ENCODE peak calls at places on chromosomes 16 and 17, in ten cellular contexts. E is A549, U is left ventricle myocardium inferior, Z is HCT116, Q is mucosa of descending colon, S is tibial nerve, M is heart right ventricle, P is heart left ventricle, T is body of pancreas, N is AG09309. J is an unnamed sample.

GRCh38 chr17:50634123-50634914 is at the start of gene ABCC3:
- DNase-seq in E (peak; percentile 87), U (peak; percentile 30), Z (no peak), Q (peak; percentile 84), S (no peak), M (no peak), P (no peak), T (peak; percentile 69), N (peak; percentile 13), J (no peak)

GRCh38 chr16:88854306-88855111 is 2.2 kb downstream of the GALNS start:
- DNase-seq in E (no peak), U (no peak), Z (no peak), Q (peak; percentile 34), S (no peak), M (no peak), P (no peak), T (no peak), N (no peak), J (no peak)

GRCh38 chr17:6455321-6455705 is 11.1 kb downstream of the PIMREG start:
- DNase-seq in E (no peak), U (no peak), Z (no peak), Q (peak; percentile 56), S (no peak), M (no peak), P (peak; percentile 43), T (no peak), N (no peak), J (no peak)

GRCh38 chr17:6413073-6413472 is 21.8 kb downstream of the AIPL1 start:
- DNase-seq in E (peak; percentile 84), U (no peak), Z (peak; percentile 36), Q (no peak), S (no peak), M (no peak), P (no peak), T (no peak), N (peak; percentile 10), J (peak; percentile 28)

GRCh38 chr16:4882633-4883285 is 35.5 kb downstream of the UBN1 start:
- DNase-seq in E (no peak), U (no peak), Z (peak; percentile 92), Q (no peak), S (no peak), M (peak; percentile 57), P (no peak), T (peak; percentile 37), N (no peak), J (peak; percentile 77)

GRCh38 chr16:48574148-48574547 is 35.8 kb downstream of the N4BP1 start:
- DNase-seq in E (no peak), U (no peak), Z (no peak), Q (no peak), S (no peak), M (no peak), P (no peak), T (no peak), N (no peak), J (no peak)

GRCh38 chr17:42760652-42761581 is at the start of gene RAMP2:
- DNase-seq in E (peak; percentile 41), U (peak; percentile 36), Z (no peak), Q (no peak), S (no peak), M (peak; percentile 42), P (no peak), T (no peak), N (no peak), J (no peak)

GRCh38 chr16:28258571-28258970 is 33.8 kb upstream of the SBK1 start:
- DNase-seq in E (no peak), U (peak; percentile 71), Z (no peak), Q (no peak), S (no peak), M (peak; percentile 68), P (peak; percentile 77), T (peak; percentile 30), N (no peak), J (peak; percentile 22)

GRCh38 chr16:58491-59439 is 5.1 kb downstream of the SNRNP25 start:
- DNase-seq in E (no peak), U (no peak), Z (no peak), Q (no peak), S (no peak), M (no peak), P (no peak), T (no peak), N (no peak), J (no peak)

GRCh38 chr17:47604268-47604927 is 45.3 kb upstream of the KPNB1 start:
- DNase-seq in E (no peak), U (peak; percentile 29), Z (no peak), Q (no peak), S (peak; percentile 34), M (peak; percentile 73), P (no peak), T (no peak), N (no peak), J (no peak)

GRCh38 chr17:47276868-47277267 is 23.2 kb downstream of the ITGB3 start:
- DNase-seq in E (no peak), U (peak; percentile 73), Z (no peak), Q (peak; percentile 54), S (peak; percentile 59), M (peak; percentile 88), P (peak; percentile 75), T (peak; percentile 66), N (peak; percentile 68), J (no peak)

GRCh38 chr16:69187387-69187890 is 475 bp downstream of the SNTB2 start:
- DNase-seq in E (peak; percentile 52), U (peak; percentile 58), Z (no peak), Q (peak; percentile 53), S (peak; percentile 31), M (peak; percentile 32), P (peak; percentile 80), T (peak; percentile 61), N (no peak), J (no peak)

GRCh38 chr16:49513040-49513439 is 139.4 kb downstream of the C16orf78 start:
- DNase-seq in E (peak; percentile 31), U (no peak), Z (no peak), Q (peak; percentile 28), S (no peak), M (no peak), P (no peak), T (no peak), N (no peak), J (no peak)

DNA sequence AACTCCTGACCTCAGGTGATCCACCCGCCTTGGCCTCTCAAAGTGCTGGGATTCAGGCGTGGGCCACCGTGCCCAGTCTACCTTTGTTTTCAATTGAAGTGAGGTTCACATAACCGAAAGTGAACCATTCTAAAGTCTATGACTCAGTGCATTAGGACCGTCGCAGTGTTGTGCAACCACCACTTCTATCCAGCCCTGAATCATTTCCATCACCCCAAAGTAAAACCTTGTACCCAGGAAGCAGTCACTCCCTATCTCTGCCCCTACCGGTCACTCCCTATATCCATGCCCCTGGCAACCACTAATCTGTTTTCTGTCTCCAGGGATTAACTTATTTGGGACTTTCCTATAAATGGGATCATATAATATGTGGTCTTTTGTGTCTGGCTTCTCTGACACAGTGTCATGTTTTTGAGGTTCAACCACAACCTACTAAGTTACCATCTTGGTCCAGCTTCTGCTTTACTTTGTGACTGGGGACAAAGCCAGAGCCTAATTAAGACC is 28.3 kb upstream of the CDC42EP4 start:
- DNase-seq in E (peak; percentile 99), U (no peak), Z (peak; percentile 71), Q (no peak), S (no peak), M (no peak), P (no peak), T (no peak), N (peak; percentile 83), J (peak; percentile 98)
- TF ChIP-seq CTCF in E (peak; percentile 30), U (no peak), Z (peak; percentile 63), Q (no peak), S (no peak), M (no peak), P (no peak), T (no peak), N (peak; percentile 68), J (peak; percentile 59)

GRCh38 chr16:3138342-3138741 is 3.5 kb downstream of the ZNF213 start:
- DNase-seq in E (no peak), U (no peak), Z (no peak), Q (no peak), S (no peak), M (no peak), P (peak; percentile 51), T (no peak), N (no peak), J (no peak)
- H3K4me3 ChIP-seq in E (no peak overlapping the region), U (no peak overlapping the region), Z (no peak overlapping the region), Q (no peak overlapping the region), S (no peak overlapping the region), M (no peak overlapping the region), P (no peak overlapping the region), T (no peak overlapping the region), N (no peak overlapping the region), J (no peak overlapping the region)

GRCh38 chr17:18322522-18322921 is 7.4 kb downstream of the SMCR8 start:
- DNase-seq in E (no peak), U (no peak), Z (no peak), Q (no peak), S (no peak), M (no peak), P (no peak), T (no peak), N (no peak), J (no peak)

GRCh38 chr17:18324140-18325049 is 9.3 kb downstream of the SMCR8 start:
- DNase-seq in E (no peak), U (no peak), Z (no peak), Q (no peak), S (no peak), M (no peak), P (no peak), T (no peak), N (no peak), J (no peak)

GRCh38 chr17:18321309-18321708 is 6.2 kb downstream of the SMCR8 start:
- DNase-seq in E (no peak), U (no peak), Z (peak; percentile 16), Q (no peak), S (no peak), M (no peak), P (no peak), T (no peak), N (no peak), J (no peak)

GRCh38 chr17:18323507-18324139 is 8.5 kb downstream of the SMCR8 start:
- DNase-seq in E (no peak), U (no peak), Z (no peak), Q (no peak), S (no peak), M (no peak), P (no peak), T (no peak), N (no peak), J (no peak)

GRCh38 chr17:18323007-18323406 is 7.9 kb downstream of the SMCR8 start:
- DNase-seq in E (peak; percentile 30), U (no peak), Z (no peak), Q (no peak), S (no peak), M (no peak), P (no peak), T (no peak), N (no peak), J (no peak)
- TF ChIP-seq CTCF in E (peak; percentile 13), U (no peak), Z (peak; percentile 12), Q (no peak), S (no peak), M (no peak), P (no peak), T (no peak), N (peak; percentile 28), J (no peak)

GRCh38 chr16:19315889-19316288 is 30.4 kb downstream of the CLEC19A start:
- DNase-seq in E (no peak), U (no peak), Z (no peak), Q (no peak), S (no peak), M (no peak), P (no peak), T (no peak), N (no peak), J (no peak)

GRCh38 chr16:19314718-19315425 is 29.3 kb downstream of the CLEC19A start:
- DNase-seq in E (no peak), U (no peak), Z (no peak), Q (no peak), S (no peak), M (no peak), P (no peak), T (no peak), N (no peak), J (no peak)

GRCh38 chr16:19316846-19317245 is 31.3 kb downstream of the CLEC19A start:
- DNase-seq in E (no peak), U (no peak), Z (no peak), Q (no peak), S (no peak), M (no peak), P (no peak), T (no peak), N (no peak), J (no peak)
- H3K4me3 ChIP-seq in E (no peak overlapping the region), U (no peak overlapping the region), Z (no peak overlapping the region), Q (no peak overlapping the region), S (no peak overlapping the region), M (no peak overlapping the region), P (no peak overlapping the region), T (no peak overlapping the region), N (no peak overlapping the region), J (no peak overlapping the region)

J was measured in retinal pigment epithelial cell.